ENCODE peak calls at places on chromosome 22, in nine cellular contexts. One of them, this sample, is unnamed.

GRCh38 chr22:47166446-47167016 is 404.1 kb downstream of the TBC1D22A start:
- DNase-seq in cerebellar nuclear complex: peak
- DNase-seq in activated T-cell treated with anti-CD3 and anti-CD28 coated beads, Interleukin-2, amount 50 U/mL, for 1 hour: peak
- DNase-seq in GM23248: no peak
- DNase-seq in GM23338: no peak
- DNase-seq in pancreas: no peak
- DNase-seq in kidney: peak
- DNase-seq in CD4-positive, CD25-positive, alpha-beta regulatory T cell: no peak
- DNase-seq in brain microvascular endothelial cell: no peak
- DNase-seq in this sample: no peak

GRCh38 chr22:42291287-42291686 is 20.8 kb upstream of the TCF20 start:
- DNase-seq in cerebellar nuclear complex: no peak
- DNase-seq in activated T-cell treated with anti-CD3 and anti-CD28 coated beads, Interleukin-2, amount 50 U/mL, for 1 hour: no peak
- DNase-seq in GM23248: no peak
- DNase-seq in GM23338: no peak
- DNase-seq in pancreas: no peak
- DNase-seq in kidney: no peak
- DNase-seq in CD4-positive, CD25-positive, alpha-beta regulatory T cell: no peak
- DNase-seq in brain microvascular endothelial cell: no peak
- DNase-seq in this sample: no peak

GRCh38 chr22:26432619-26433311 is 3.7 kb downstream of the ASPHD2 start:
- DNase-seq in cerebellar nuclear complex: no peak
- DNase-seq in activated T-cell treated with anti-CD3 and anti-CD28 coated beads, Interleukin-2, amount 50 U/mL, for 1 hour: no peak
- DNase-seq in GM23248: no peak
- DNase-seq in GM23338: no peak
- DNase-seq in pancreas: no peak
- DNase-seq in kidney: no peak
- DNase-seq in CD4-positive, CD25-positive, alpha-beta regulatory T cell: no peak
- DNase-seq in brain microvascular endothelial cell: no peak
- DNase-seq in this sample: no peak

GRCh38 chr22:27842994-27843431 is 41.5 kb upstream of the MN1 start:
- DNase-seq in cerebellar nuclear complex: no peak
- DNase-seq in activated T-cell treated with anti-CD3 and anti-CD28 coated beads, Interleukin-2, amount 50 U/mL, for 1 hour: no peak
- DNase-seq in GM23248: peak
- DNase-seq in GM23338: no peak
- DNase-seq in pancreas: no peak
- DNase-seq in kidney: no peak
- DNase-seq in CD4-positive, CD25-positive, alpha-beta regulatory T cell: no peak
- DNase-seq in brain microvascular endothelial cell: no peak
- DNase-seq in this sample: no peak

GRCh38 chr22:39635719-39636118 is 65.2 kb downstream of the CACNA1I start:
- DNase-seq in cerebellar nuclear complex: no peak
- DNase-seq in activated T-cell treated with anti-CD3 and anti-CD28 coated beads, Interleukin-2, amount 50 U/mL, for 1 hour: no peak
- DNase-seq in GM23248: peak
- DNase-seq in GM23338: no peak
- DNase-seq in pancreas: no peak
- DNase-seq in kidney: no peak
- DNase-seq in CD4-positive, CD25-positive, alpha-beta regulatory T cell: no peak
- DNase-seq in brain microvascular endothelial cell: no peak
- DNase-seq in this sample: no peak

GRCh38 chr22:37806409-37807338 is 1.1 kb upstream of the GCAT start:
- DNase-seq in cerebellar nuclear complex: no peak
- DNase-seq in activated T-cell treated with anti-CD3 and anti-CD28 coated beads, Interleukin-2, amount 50 U/mL, for 1 hour: no peak
- DNase-seq in GM23248: peak
- DNase-seq in GM23338: peak
- DNase-seq in pancreas: no peak
- DNase-seq in kidney: no peak
- DNase-seq in CD4-positive, CD25-positive, alpha-beta regulatory T cell: no peak
- DNase-seq in brain microvascular endothelial cell: no peak
- DNase-seq in this sample: no peak

GRCh38 chr22:28810839-28811491 is 10.6 kb upstream of the XBP1 start:
- DNase-seq in cerebellar nuclear complex: no peak
- DNase-seq in activated T-cell treated with anti-CD3 and anti-CD28 coated beads, Interleukin-2, amount 50 U/mL, for 1 hour: no peak
- DNase-seq in GM23248: no peak
- DNase-seq in GM23338: no peak
- DNase-seq in pancreas: no peak
- DNase-seq in kidney: peak
- DNase-seq in CD4-positive, CD25-positive, alpha-beta regulatory T cell: no peak
- DNase-seq in brain microvascular endothelial cell: no peak
- DNase-seq in this sample: peak

GRCh38 chr22:42819412-42820069 is 37.5 kb downstream of the ARFGAP3 start:
- DNase-seq in cerebellar nuclear complex: no peak
- DNase-seq in activated T-cell treated with anti-CD3 and anti-CD28 coated beads, Interleukin-2, amount 50 U/mL, for 1 hour: no peak
- DNase-seq in GM23248: no peak
- DNase-seq in GM23338: no peak
- DNase-seq in pancreas: no peak
- DNase-seq in kidney: no peak
- DNase-seq in CD4-positive, CD25-positive, alpha-beta regulatory T cell: no peak
- DNase-seq in brain microvascular endothelial cell: no peak
- DNase-seq in this sample: no peak

GRCh38 chr22:22396741-22397291 is 111.7 kb downstream of the ZNF280B start:
- DNase-seq in cerebellar nuclear complex: no peak
- DNase-seq in activated T-cell treated with anti-CD3 and anti-CD28 coated beads, Interleukin-2, amount 50 U/mL, for 1 hour: no peak
- DNase-seq in GM23248: no peak
- DNase-seq in GM23338: no peak
- DNase-seq in pancreas: no peak
- DNase-seq in kidney: no peak
- DNase-seq in CD4-positive, CD25-positive, alpha-beta regulatory T cell: no peak
- DNase-seq in brain microvascular endothelial cell: no peak
- DNase-seq in this sample: no peak

GRCh38 chr22:27416553-27417427 is 384.8 kb downstream of the MN1 start:
- DNase-seq in cerebellar nuclear complex: no peak
- DNase-seq in activated T-cell treated with anti-CD3 and anti-CD28 coated beads, Interleukin-2, amount 50 U/mL, for 1 hour: no peak
- DNase-seq in GM23248: peak
- DNase-seq in GM23338: peak
- DNase-seq in pancreas: no peak
- DNase-seq in kidney: no peak
- DNase-seq in CD4-positive, CD25-positive, alpha-beta regulatory T cell: no peak
- DNase-seq in brain microvascular endothelial cell: peak
- DNase-seq in this sample: peak

GRCh38 chr22:45968003-45968650 is 8.8 kb downstream of the WNT7B start:
- DNase-seq in cerebellar nuclear complex: no peak
- DNase-seq in activated T-cell treated with anti-CD3 and anti-CD28 coated beads, Interleukin-2, amount 50 U/mL, for 1 hour: no peak
- DNase-seq in GM23248: no peak
- DNase-seq in GM23338: no peak
- DNase-seq in pancreas: no peak
- DNase-seq in kidney: no peak
- DNase-seq in CD4-positive, CD25-positive, alpha-beta regulatory T cell: no peak
- DNase-seq in brain microvascular endothelial cell: no peak
- DNase-seq in this sample: no peak

GRCh38 chr22:31278643-31279326 is 13.5 kb downstream of the PIK3IP1 start:
- DNase-seq in cerebellar nuclear complex: no peak
- DNase-seq in activated T-cell treated with anti-CD3 and anti-CD28 coated beads, Interleukin-2, amount 50 U/mL, for 1 hour: no peak
- DNase-seq in GM23248: no peak
- DNase-seq in GM23338: no peak
- DNase-seq in pancreas: no peak
- DNase-seq in kidney: no peak
- DNase-seq in CD4-positive, CD25-positive, alpha-beta regulatory T cell: peak
- DNase-seq in brain microvascular endothelial cell: no peak
- DNase-seq in this sample: no peak

GRCh38 chr22:46579751-46580449 is 40.3 kb upstream of the GRAMD4 start:
- DNase-seq in cerebellar nuclear complex: no peak
- DNase-seq in activated T-cell treated with anti-CD3 and anti-CD28 coated beads, Interleukin-2, amount 50 U/mL, for 1 hour: no peak
- DNase-seq in GM23248: no peak
- DNase-seq in GM23338: no peak
- DNase-seq in pancreas: peak
- DNase-seq in kidney: peak
- DNase-seq in CD4-positive, CD25-positive, alpha-beta regulatory T cell: no peak
- DNase-seq in brain microvascular endothelial cell: no peak
- DNase-seq in this sample: no peak

GRCh38 chr22:44292007-44292370 is 20.8 kb downstream of the SHISAL1 start:
- DNase-seq in cerebellar nuclear complex: no peak
- DNase-seq in activated T-cell treated with anti-CD3 and anti-CD28 coated beads, Interleukin-2, amount 50 U/mL, for 1 hour: no peak
- DNase-seq in GM23248: no peak
- DNase-seq in GM23338: peak
- DNase-seq in pancreas: no peak
- DNase-seq in kidney: no peak
- DNase-seq in CD4-positive, CD25-positive, alpha-beta regulatory T cell: no peak
- DNase-seq in brain microvascular endothelial cell: no peak
- DNase-seq in this sample: no peak

GRCh38 chr22:44444341-44445306 is 53.4 kb downstream of the RTL6 start:
- DNase-seq in cerebellar nuclear complex: no peak
- DNase-seq in activated T-cell treated with anti-CD3 and anti-CD28 coated beads, Interleukin-2, amount 50 U/mL, for 1 hour: no peak
- DNase-seq in GM23248: peak
- DNase-seq in GM23338: peak
- DNase-seq in pancreas: no peak
- DNase-seq in kidney: peak
- DNase-seq in CD4-positive, CD25-positive, alpha-beta regulatory T cell: no peak
- DNase-seq in brain microvascular endothelial cell: no peak
- DNase-seq in this sample: no peak

GRCh38 chr22:31327786-31328544 is 18.2 kb downstream of the PATZ1 start:
- DNase-seq in cerebellar nuclear complex: no peak
- DNase-seq in activated T-cell treated with anti-CD3 and anti-CD28 coated beads, Interleukin-2, amount 50 U/mL, for 1 hour: no peak
- DNase-seq in GM23248: no peak
- DNase-seq in GM23338: no peak
- DNase-seq in pancreas: no peak
- DNase-seq in kidney: no peak
- DNase-seq in CD4-positive, CD25-positive, alpha-beta regulatory T cell: no peak
- DNase-seq in brain microvascular endothelial cell: no peak
- DNase-seq in this sample: no peak

GRCh38 chr22:22772883-22773282 is 114.7 kb upstream of the IGLL5 start:
- DNase-seq in cerebellar nuclear complex: no peak
- DNase-seq in activated T-cell treated with anti-CD3 and anti-CD28 coated beads, Interleukin-2, amount 50 U/mL, for 1 hour: no peak
- DNase-seq in GM23248: no peak
- DNase-seq in GM23338: no peak
- DNase-seq in pancreas: no peak
- DNase-seq in kidney: no peak
- DNase-seq in CD4-positive, CD25-positive, alpha-beta regulatory T cell: no peak
- DNase-seq in brain microvascular endothelial cell: no peak
- DNase-seq in this sample: no peak

GRCh38 chr22:36221799-36222751 is 17.3 kb downstream of the APOL2 start:
- DNase-seq in cerebellar nuclear complex: no peak
- DNase-seq in activated T-cell treated with anti-CD3 and anti-CD28 coated beads, Interleukin-2, amount 50 U/mL, for 1 hour: peak
- DNase-seq in GM23248: peak
- DNase-seq in GM23338: peak
- DNase-seq in pancreas: no peak
- DNase-seq in kidney: no peak
- DNase-seq in CD4-positive, CD25-positive, alpha-beta regulatory T cell: peak
- DNase-seq in brain microvascular endothelial cell: no peak
- DNase-seq in this sample: no peak

This sample was measured in mucosa of gallbladder.